ENCODE peak calls at places on chromosomes 6 and 20, in seven cellular contexts. One of them, this sample, is unnamed.

GRCh38 chr6:69915346-69915745 is 49.0 kb downstream of the COL19A1 start:
- DNase-seq in sigmoid colon: no peak
- DNase-seq in suprapubic skin: no peak
- DNase-seq in HepG2: no peak
- DNase-seq in GM12891: no peak
- DNase-seq in spleen: no peak
- DNase-seq in breast epithelium: no peak
- DNase-seq in this sample: no peak

GRCh38 chr6:118739976-118740771 is 88.8 kb upstream of the CEP85L start:
- DNase-seq in sigmoid colon: no peak
- DNase-seq in suprapubic skin: no peak
- DNase-seq in HepG2: no peak
- DNase-seq in GM12891: no peak
- DNase-seq in spleen: no peak
- DNase-seq in breast epithelium: no peak
- DNase-seq in this sample: no peak

GRCh38 chr6:10404799-10405524 is 9.9 kb downstream of the TFAP2A start:
- DNase-seq in sigmoid colon: no peak
- DNase-seq in suprapubic skin: no peak
- DNase-seq in HepG2: no peak
- DNase-seq in GM12891: no peak
- DNase-seq in spleen: no peak
- DNase-seq in breast epithelium: no peak
- DNase-seq in this sample: no peak

GRCh38 chr6:169212897-169213813 is 40.5 kb downstream of the THBS2 start:
- DNase-seq in sigmoid colon: peak
- DNase-seq in suprapubic skin: peak
- DNase-seq in HepG2: peak
- DNase-seq in GM12891: peak
- DNase-seq in spleen: peak
- DNase-seq in breast epithelium: peak
- DNase-seq in this sample: peak

GRCh38 chr20:11792229-11792953 is 125.3 kb upstream of the BTBD3 start:
- DNase-seq in sigmoid colon: no peak
- DNase-seq in suprapubic skin: no peak
- DNase-seq in HepG2: peak
- DNase-seq in GM12891: no peak
- DNase-seq in spleen: no peak
- DNase-seq in breast epithelium: no peak
- DNase-seq in this sample: no peak

GRCh38 chr6:143583542-143584330 is 72.2 kb upstream of the FUCA2 start:
- DNase-seq in sigmoid colon: no peak
- DNase-seq in suprapubic skin: no peak
- DNase-seq in HepG2: no peak
- DNase-seq in GM12891: no peak
- DNase-seq in spleen: no peak
- DNase-seq in breast epithelium: no peak
- DNase-seq in this sample: no peak

GRCh38 chr20:44115181-44115580 is 71.8 kb downstream of the JPH2 start:
- DNase-seq in sigmoid colon: no peak
- DNase-seq in suprapubic skin: no peak
- DNase-seq in HepG2: no peak
- DNase-seq in GM12891: no peak
- DNase-seq in spleen: no peak
- DNase-seq in breast epithelium: no peak
- DNase-seq in this sample: no peak

GRCh38 chr6:117496383-117496990 is 14.0 kb downstream of the DCBLD1 start:
- DNase-seq in sigmoid colon: no peak
- DNase-seq in suprapubic skin: no peak
- DNase-seq in HepG2: no peak
- DNase-seq in GM12891: no peak
- DNase-seq in spleen: no peak
- DNase-seq in breast epithelium: no peak
- DNase-seq in this sample: no peak

GRCh38 chr6:80003841-80004198 is 629 bp upstream of the TTK start:
- DNase-seq in sigmoid colon: peak
- DNase-seq in suprapubic skin: no peak
- DNase-seq in HepG2: no peak
- DNase-seq in GM12891: no peak
- DNase-seq in spleen: peak
- DNase-seq in breast epithelium: peak
- DNase-seq in this sample: no peak

GRCh38 chr6:85092224-85092623 is 327.8 kb upstream of the TBX18 start:
- DNase-seq in sigmoid colon: no peak
- DNase-seq in suprapubic skin: no peak
- DNase-seq in HepG2: no peak
- DNase-seq in GM12891: no peak
- DNase-seq in spleen: no peak
- DNase-seq in breast epithelium: no peak
- DNase-seq in this sample: no peak

GRCh38 chr6:30722280-30723112 is 2.3 kb downstream of the TUBB start:
- DNase-seq in sigmoid colon: peak
- DNase-seq in suprapubic skin: peak
- DNase-seq in HepG2: peak
- DNase-seq in GM12891: no peak
- DNase-seq in spleen: peak
- DNase-seq in breast epithelium: peak
- DNase-seq in this sample: peak

GRCh38 chr6:41047745-41048742 is 5.0 kb upstream of the APOBEC2 start:
- DNase-seq in sigmoid colon: no peak
- DNase-seq in suprapubic skin: no peak
- DNase-seq in HepG2: no peak
- DNase-seq in GM12891: no peak
- DNase-seq in spleen: no peak
- DNase-seq in breast epithelium: no peak
- DNase-seq in this sample: no peak

GRCh38 chr6:41723178-41723935 is 12.1 kb downstream of the TFEB start:
- DNase-seq in sigmoid colon: peak
- DNase-seq in suprapubic skin: peak
- DNase-seq in HepG2: peak
- DNase-seq in GM12891: peak
- DNase-seq in spleen: peak
- DNase-seq in breast epithelium: peak
- DNase-seq in this sample: peak

GRCh38 chr20:25126204-25126603 is 44.3 kb upstream of the VSX1 start:
- DNase-seq in sigmoid colon: no peak
- DNase-seq in suprapubic skin: no peak
- DNase-seq in HepG2: no peak
- DNase-seq in GM12891: no peak
- DNase-seq in spleen: no peak
- DNase-seq in breast epithelium: peak
- DNase-seq in this sample: no peak

GRCh38 chr6:42316390-42316970 is 98.8 kb upstream of the MRPS10 start:
- DNase-seq in sigmoid colon: no peak
- DNase-seq in suprapubic skin: no peak
- DNase-seq in HepG2: no peak
- DNase-seq in GM12891: no peak
- DNase-seq in spleen: no peak
- DNase-seq in breast epithelium: no peak
- DNase-seq in this sample: no peak

GRCh38 chr6:43823390-43823789 is 53.4 kb downstream of the VEGFA start:
- DNase-seq in sigmoid colon: no peak
- DNase-seq in suprapubic skin: no peak
- DNase-seq in HepG2: no peak
- DNase-seq in GM12891: no peak
- DNase-seq in spleen: no peak
- DNase-seq in breast epithelium: no peak
- DNase-seq in this sample: no peak

GRCh38 chr6:79604583-79605037 is 26.5 kb upstream of the SH3BGRL2 start:
- DNase-seq in sigmoid colon: no peak
- DNase-seq in suprapubic skin: no peak
- DNase-seq in HepG2: peak
- DNase-seq in GM12891: no peak
- DNase-seq in spleen: no peak
- DNase-seq in breast epithelium: no peak
- DNase-seq in this sample: no peak

GRCh38 chr6:103154779-103155572 is 1704.7 kb downstream of the HACE1 start:
- DNase-seq in sigmoid colon: no peak
- DNase-seq in suprapubic skin: no peak
- DNase-seq in HepG2: no peak
- DNase-seq in GM12891: no peak
- DNase-seq in spleen: no peak
- DNase-seq in breast epithelium: no peak
- DNase-seq in this sample: no peak

GRCh38 chr6:6724319-6725119 is 136.0 kb downstream of the LY86 start:
- DNase-seq in sigmoid colon: peak
- DNase-seq in suprapubic skin: peak
- DNase-seq in HepG2: peak
- DNase-seq in GM12891: peak
- DNase-seq in spleen: peak
- DNase-seq in breast epithelium: peak
- DNase-seq in this sample: no peak

GRCh38 chr6:108598316-108598863 is 37.7 kb downstream of the FOXO3 start:
- DNase-seq in sigmoid colon: no peak
- DNase-seq in suprapubic skin: no peak
- DNase-seq in HepG2: no peak
- DNase-seq in GM12891: no peak
- DNase-seq in spleen: no peak
- DNase-seq in breast epithelium: no peak
- DNase-seq in this sample: no peak

GRCh38 chr20:64250027-64250426 is 5.5 kb upstream of the PCMTD2 start:
- DNase-seq in sigmoid colon: no peak
- DNase-seq in suprapubic skin: no peak
- DNase-seq in HepG2: no peak
- DNase-seq in GM12891: no peak
- DNase-seq in spleen: no peak
- DNase-seq in breast epithelium: no peak
- DNase-seq in this sample: no peak

GRCh38 chr6:13908955-13909381 is 15.8 kb upstream of the RNF182 start:
- DNase-seq in sigmoid colon: peak
- DNase-seq in suprapubic skin: no peak
- DNase-seq in HepG2: peak
- DNase-seq in GM12891: peak
- DNase-seq in spleen: no peak
- DNase-seq in breast epithelium: no peak
- DNase-seq in this sample: peak

GRCh38 chr6:168374051-168374502 is 54.5 kb upstream of the DACT2 start:
- DNase-seq in sigmoid colon: peak
- DNase-seq in suprapubic skin: peak
- DNase-seq in HepG2: no peak
- DNase-seq in GM12891: no peak
- DNase-seq in spleen: peak
- DNase-seq in breast epithelium: no peak
- DNase-seq in this sample: no peak

GRCh38 chr6:117531758-117532276 is 49.3 kb downstream of the DCBLD1 start:
- DNase-seq in sigmoid colon: no peak
- DNase-seq in suprapubic skin: no peak
- DNase-seq in HepG2: no peak
- DNase-seq in GM12891: no peak
- DNase-seq in spleen: no peak
- DNase-seq in breast epithelium: no peak
- DNase-seq in this sample: no peak

GRCh38 chr20:571754-572331 is 28.3 kb upstream of the CSNK2A1 start:
- DNase-seq in sigmoid colon: peak
- DNase-seq in suprapubic skin: peak
- DNase-seq in HepG2: no peak
- DNase-seq in GM12891: no peak
- DNase-seq in spleen: no peak
- DNase-seq in breast epithelium: peak
- DNase-seq in this sample: no peak

GRCh38 chr6:33579828-33580714 is at the start of gene BAK1:
- DNase-seq in sigmoid colon: peak
- DNase-seq in suprapubic skin: peak
- DNase-seq in HepG2: peak
- DNase-seq in GM12891: peak
- DNase-seq in spleen: peak
- DNase-seq in breast epithelium: peak
- DNase-seq in this sample: peak
- TF ChIP-seq POLR2AphosphoS5 in sigmoid colon: peak
- TF ChIP-seq POLR2AphosphoS5 in suprapubic skin: no peak
- TF ChIP-seq POLR2AphosphoS5 in HepG2: peak
- TF ChIP-seq POLR2AphosphoS5 in GM12891: peak
- TF ChIP-seq POLR2AphosphoS5 in spleen: peak
- TF ChIP-seq POLR2AphosphoS5 in breast epithelium: peak
- TF ChIP-seq POLR2AphosphoS5 in this sample: peak

GRCh38 chr20:58197185-58197469 is 31.3 kb downstream of the ANKRD60 start:
- DNase-seq in sigmoid colon: no peak
- DNase-seq in suprapubic skin: no peak
- DNase-seq in HepG2: no peak
- DNase-seq in GM12891: no peak
- DNase-seq in spleen: no peak
- DNase-seq in breast epithelium: no peak
- DNase-seq in this sample: no peak

GRCh38 chr20:58196402-58197184 is 31.9 kb downstream of the ANKRD60 start:
- DNase-seq in sigmoid colon: no peak
- DNase-seq in suprapubic skin: no peak
- DNase-seq in HepG2: no peak
- DNase-seq in GM12891: no peak
- DNase-seq in spleen: no peak
- DNase-seq in breast epithelium: no peak
- DNase-seq in this sample: no peak

GRCh38 chr20:58192567-58192966 is 35.9 kb downstream of the ANKRD60 start:
- DNase-seq in sigmoid colon: no peak
- DNase-seq in suprapubic skin: no peak
- DNase-seq in HepG2: no peak
- DNase-seq in GM12891: peak
- DNase-seq in spleen: no peak
- DNase-seq in breast epithelium: no peak
- DNase-seq in this sample: peak

GRCh38 chr20:58194176-58194796 is 34.2 kb downstream of the ANKRD60 start:
- DNase-seq in sigmoid colon: no peak
- DNase-seq in suprapubic skin: peak
- DNase-seq in HepG2: no peak
- DNase-seq in GM12891: no peak
- DNase-seq in spleen: no peak
- DNase-seq in breast epithelium: no peak
- DNase-seq in this sample: no peak

DNA sequence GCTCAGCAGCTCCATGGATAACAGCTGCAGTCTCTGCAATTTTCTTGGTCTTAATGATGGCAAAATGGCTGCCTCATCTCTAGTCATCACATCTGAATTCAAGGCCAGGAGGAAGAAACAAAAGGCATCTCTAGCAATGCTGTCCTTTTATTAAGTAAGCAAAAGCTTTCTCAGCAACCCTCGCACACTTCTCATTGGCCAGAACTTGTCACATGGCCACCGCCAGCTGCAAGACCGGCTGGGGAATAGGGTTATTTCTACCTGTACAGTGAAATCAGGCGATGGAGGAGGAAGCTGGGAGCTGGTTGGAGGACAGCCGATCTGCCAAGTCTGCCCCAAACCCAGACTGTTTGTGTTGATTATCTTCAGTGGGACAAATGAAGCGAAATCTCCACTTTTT is 33.4 kb downstream of the ANKRD60 start:
- DNase-seq in sigmoid colon: no peak
- DNase-seq in suprapubic skin: no peak
- DNase-seq in HepG2: no peak
- DNase-seq in GM12891: no peak
- DNase-seq in spleen: no peak
- DNase-seq in breast epithelium: no peak
- DNase-seq in this sample: no peak
- TF ChIP-seq POLR2A in sigmoid colon: no peak
- TF ChIP-seq POLR2A in suprapubic skin: no peak
- TF ChIP-seq POLR2A in HepG2: no peak
- TF ChIP-seq POLR2A in GM12891: no peak
- TF ChIP-seq POLR2A in spleen: no peak
- TF ChIP-seq POLR2A in breast epithelium: no peak
- TF ChIP-seq POLR2A in this sample: no peak

GRCh38 chr6:156262014-156262413 is 515.2 kb upstream of the ARID1B start:
- DNase-seq in sigmoid colon: no peak
- DNase-seq in suprapubic skin: no peak
- DNase-seq in HepG2: no peak
- DNase-seq in GM12891: no peak
- DNase-seq in spleen: no peak
- DNase-seq in breast epithelium: no peak
- DNase-seq in this sample: no peak
- TF ChIP-seq POLR2AphosphoS5 in sigmoid colon: no peak
- TF ChIP-seq POLR2AphosphoS5 in suprapubic skin: no peak
- TF ChIP-seq POLR2AphosphoS5 in HepG2: no peak
- TF ChIP-seq POLR2AphosphoS5 in GM12891: no peak
- TF ChIP-seq POLR2AphosphoS5 in spleen: no peak
- TF ChIP-seq POLR2AphosphoS5 in breast epithelium: no peak
- TF ChIP-seq POLR2AphosphoS5 in this sample: no peak

GRCh38 chr20:39048000-39048696 is 86.0 kb downstream of the DHX35 start:
- DNase-seq in sigmoid colon: peak
- DNase-seq in suprapubic skin: peak
- DNase-seq in HepG2: peak
- DNase-seq in GM12891: peak
- DNase-seq in spleen: peak
- DNase-seq in breast epithelium: peak
- DNase-seq in this sample: peak
- TF ChIP-seq POLR2A in sigmoid colon: no peak
- TF ChIP-seq POLR2A in suprapubic skin: no peak
- TF ChIP-seq POLR2A in HepG2: no peak
- TF ChIP-seq POLR2A in GM12891: no peak
- TF ChIP-seq POLR2A in spleen: no peak
- TF ChIP-seq POLR2A in breast epithelium: no peak
- TF ChIP-seq POLR2A in this sample: no peak

This sample was measured in GM12892.